ENCODE peak calls at places on chromosomes 4 and X, in eight cellular contexts. K, Z, C, S, U, P, L and B are unnamed samples.

GRCh38 chrX:154098551-154098950 is 1.0 kb upstream of the MECP2 start:
- DNase-seq in L (no peak), Z (no peak), U (no peak), P (no peak), K (no peak), C (no peak), S (no peak), B (no peak)

GRCh38 chr4:61373901-61374611 is 173.9 kb downstream of the ADGRL3 start:
- DNase-seq in U (no peak), Z (no peak), L (no peak), S (no peak), C (no peak), P (no peak), K (no peak), B (no peak)

GRCh38 chr4:151147000-151147399 is 47.6 kb downstream of the RPS3A start:
- DNase-seq in K (no peak), U (no peak), L (no peak), S (no peak), Z (no peak), P (no peak), C (no peak), B (peak)

GRCh38 chr4:6724461-6725111 is 8.6 kb downstream of the BLOC1S4 start:
- DNase-seq in C (no peak), U (no peak), K (no peak), L (no peak), Z (no peak), P (no peak), S (no peak), B (no peak)

GRCh38 chr4:25144870-25145481 is 15.3 kb downstream of the SEPSECS start:
- DNase-seq in S (no peak), P (no peak), L (peak), K (no peak), U (no peak), C (no peak), Z (no peak), B (peak)

GRCh38 chr4:25800253-25800652 is 62.5 kb downstream of the SEL1L3 start:
- DNase-seq in L (no peak), Z (no peak), K (no peak), P (no peak), U (no peak), S (no peak), C (no peak), B (no peak)

GRCh38 chrX:115525486-115525885 is 35.5 kb upstream of the PLS3 start:
- DNase-seq in C (no peak), P (no peak), K (no peak), Z (peak), S (no peak), U (no peak), L (no peak), B (no peak)

GRCh38 chr4:11149612-11150259 is 279.0 kb downstream of the HS3ST1 start:
- DNase-seq in K (no peak), C (no peak), Z (no peak), S (no peak), L (no peak), P (peak), U (no peak), B (no peak)

GRCh38 chr4:8202108-8202507 is 3.0 kb downstream of the SH3TC1 start:
- DNase-seq in Z (no peak), C (no peak), U (no peak), K (no peak), P (no peak), L (no peak), S (no peak), B (no peak)

GRCh38 chr4:121669163-121669550 is 27.6 kb downstream of the ANXA5 start:
- DNase-seq in U (no peak), P (no peak), K (no peak), C (no peak), L (no peak), Z (no peak), S (no peak), B (no peak)

GRCh38 chr4:143300860-143301259 is 35.8 kb upstream of the GAB1 start:
- DNase-seq in Z (no peak), L (no peak), P (no peak), S (no peak), C (no peak), K (no peak), U (no peak), B (no peak)

GRCh38 chr4:156825074-156825473 is 146.5 kb downstream of the PDGFC start:
- DNase-seq in C (no peak), K (no peak), L (no peak), Z (no peak), P (no peak), S (no peak), U (no peak), B (no peak)

GRCh38 chrX:34778961-34779360 is 121.9 kb upstream of the TMEM47 start:
- DNase-seq in P (no peak), U (no peak), K (no peak), Z (no peak), C (no peak), S (no peak), L (no peak), B (no peak)

GRCh38 chrX:56728752-56729151 is 291 bp upstream of the NBDY start:
- DNase-seq in K (peak), L (no peak), U (no peak), C (peak), Z (no peak), P (no peak), S (no peak), B (peak)

GRCh38 chr4:169975837-169976796 is 50.1 kb downstream of the MFAP3L start:
- DNase-seq in K (no peak), P (no peak), U (peak), Z (no peak), C (peak), S (no peak), L (no peak), B (no peak)

GRCh38 chr4:141636771-141637460 is 533 bp downstream of the IL15 start:
- DNase-seq in P (peak), Z (peak), S (peak), C (peak), L (peak), K (no peak), U (peak), B (no peak)

GRCh38 chr4:56055027-56055976 is 106.6 kb downstream of the CEP135 start:
- DNase-seq in C (peak), Z (no peak), S (no peak), L (no peak), K (no peak), U (no peak), P (peak), B (no peak)

GRCh38 chrX:16828126-16828908 is 41.8 kb downstream of the RBBP7 start:
- DNase-seq in C (peak), L (no peak), P (no peak), S (peak), K (no peak), Z (no peak), U (no peak), B (no peak)

GRCh38 chr4:44447563-44448504 is 775 bp downstream of the KCTD8 start:
- DNase-seq in P (peak), K (no peak), Z (peak), L (peak), C (no peak), S (peak), U (peak), B (no peak)

GRCh38 chr4:168647976-168648375 is 151.1 kb downstream of the PALLD start:
- DNase-seq in L (no peak), C (no peak), S (no peak), K (no peak), U (no peak), Z (no peak), P (no peak), B (peak)

GRCh38 chr4:13371050-13371449 is 113.1 kb downstream of the RAB28 start:
- DNase-seq in U (no peak), Z (no peak), L (no peak), C (no peak), P (no peak), K (no peak), S (no peak), B (no peak)

GRCh38 chr4:139607302-139608060 is 51.5 kb upstream of the SETD7 start:
- DNase-seq in S (no peak), P (no peak), K (no peak), L (no peak), U (no peak), C (no peak), Z (no peak), B (no peak)

GRCh38 chrX:37955273-37955672 is 51.1 kb upstream of the SYTL5 start:
- DNase-seq in U (no peak), C (no peak), P (no peak), Z (no peak), S (no peak), K (no peak), L (no peak), B (no peak)

GRCh38 chrX:150934453-150934852 is 36.0 kb upstream of the CD99L2 start:
- DNase-seq in C (peak), S (no peak), Z (no peak), K (no peak), L (no peak), U (no peak), P (peak), B (no peak)

GRCh38 chr4:110271986-110272385 is 73.6 kb upstream of the ELOVL6 start:
- DNase-seq in L (no peak), K (no peak), Z (no peak), S (no peak), U (no peak), C (no peak), P (no peak), B (no peak)

GRCh38 chr4:7761720-7762119 is 177.9 kb downstream of the AFAP1 start:
- DNase-seq in S (peak), Z (peak), U (peak), P (peak), L (peak), K (peak), C (peak), B (peak)

GRCh38 chr4:10454726-10455125 is 2.5 kb downstream of the ZNF518B start:
- DNase-seq in U (no peak), K (no peak), S (no peak), P (no peak), C (no peak), L (no peak), Z (no peak), B (no peak)

GRCh38 chr4:76977731-76978350 is 28.3 kb downstream of the SEPTIN11 start:
- DNase-seq in P (no peak), K (no peak), U (no peak), Z (no peak), C (no peak), L (no peak), S (no peak), B (no peak)

GRCh38 chrX:41128955-41129354 is 43.7 kb downstream of the USP9X start:
- DNase-seq in U (no peak), S (no peak), C (no peak), L (no peak), P (no peak), K (no peak), Z (no peak), B (no peak)

GRCh38 chr4:121541696-121542095 is 155.1 kb downstream of the ANXA5 start:
- DNase-seq in Z (no peak), C (no peak), P (no peak), U (no peak), S (no peak), K (no peak), L (no peak), B (no peak)

GRCh38 chr4:170047774-170048354 is 21.7 kb upstream of the MFAP3L start:
- DNase-seq in L (peak), S (peak), Z (peak), U (no peak), P (peak), K (peak), C (peak), B (peak)

GRCh38 chr4:35925806-35926205 is 318.5 kb downstream of the ARAP2 start:
- DNase-seq in S (no peak), C (no peak), Z (no peak), U (no peak), K (no peak), L (no peak), P (no peak), B (no peak)

GRCh38 chr4:167779864-167780263 is 312.5 kb upstream of the ANXA10 start:
- DNase-seq in S (no peak), Z (no peak), C (no peak), U (no peak), K (no peak), P (no peak), L (no peak), B (no peak)

GRCh38 chr4:55765070-55765469 is 54.5 kb upstream of the EXOC1L start:
- DNase-seq in C (no peak), K (no peak), P (no peak), S (no peak), U (no peak), L (no peak), Z (no peak), B (no peak)

GRCh38 chr4:167903291-167903721 is 189.0 kb upstream of the ANXA10 start:
- DNase-seq in U (no peak), Z (no peak), L (no peak), C (no peak), S (no peak), P (no peak), K (no peak), B (no peak)

GRCh38 chr4:19947349-19947748 is 304.4 kb upstream of the SLIT2 start:
- DNase-seq in K (no peak), S (no peak), Z (no peak), P (no peak), U (no peak), C (no peak), L (no peak), B (no peak)

GRCh38 chr4:89493367-89493766 is 185.8 kb upstream of the GPRIN3 start:
- DNase-seq in C (no peak), Z (no peak), P (no peak), L (no peak), U (no peak), K (no peak), S (no peak), B (no peak)

DNA sequence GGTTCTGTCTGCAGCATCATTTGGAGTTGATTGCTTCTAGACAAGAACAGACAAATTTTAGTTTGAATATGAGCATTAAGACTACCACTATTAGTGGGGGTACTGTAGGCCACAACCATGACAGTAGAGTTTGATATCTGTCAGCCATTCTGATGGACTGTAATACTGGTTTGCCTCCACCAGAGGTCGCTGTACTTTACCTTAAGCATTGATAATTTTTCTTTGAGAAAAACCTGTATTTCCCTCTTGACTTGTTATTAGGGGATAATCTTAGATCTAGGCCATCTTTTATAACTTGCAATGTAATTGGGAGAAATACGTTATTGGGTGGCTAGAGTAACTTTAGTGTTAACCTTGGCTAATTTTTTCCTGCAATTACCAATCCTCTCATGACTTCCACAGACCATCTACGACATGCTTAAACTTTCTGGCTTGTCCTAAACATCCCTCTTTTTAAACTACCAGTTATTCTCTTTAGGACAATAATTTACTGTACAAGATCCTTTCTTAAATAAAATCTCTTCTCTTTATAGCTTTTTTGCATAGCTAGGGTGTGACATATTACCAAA is 562.4 kb downstream of the MAGEB5 start:
- DNase-seq in Z (no peak), U (no peak), K (no peak), P (no peak), C (no peak), S (no peak), L (no peak), B (peak)
- TF ChIP-seq CTCF in Z (no peak), U (no peak), K (no peak), P (peak), C (no peak), S (no peak), L (peak), B (peak)

GRCh38 chr4:178215754-178216153 is 773.5 kb upstream of the AGA start:
- DNase-seq in U (no peak), K (no peak), L (no peak), Z (no peak), S (no peak), C (no peak), P (no peak), B (no peak)

DNA sequence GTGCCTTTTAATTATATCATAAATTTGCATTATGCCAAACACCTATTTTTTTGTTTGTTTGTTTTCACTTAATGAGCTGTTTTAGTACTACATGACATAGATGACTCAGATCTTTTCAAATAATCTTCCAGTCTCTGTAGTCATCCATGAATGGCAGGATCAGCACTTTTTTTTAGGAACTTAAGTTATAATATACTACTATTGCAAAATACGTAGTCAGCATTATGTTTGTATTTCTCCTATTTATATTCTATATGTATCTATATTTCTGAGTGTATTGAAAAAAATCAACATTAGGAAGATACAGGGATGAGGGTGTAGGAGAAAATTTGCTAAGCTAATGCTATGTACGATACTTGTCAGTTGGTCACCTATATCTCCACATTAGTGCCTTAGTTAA is 773.1 kb upstream of the AGA start:
- DNase-seq in U (no peak), K (no peak), Z (no peak), S (no peak), L (no peak), P (no peak), C (no peak), B (no peak)
- TF ChIP-seq CTCF in U (no peak), K (no peak), Z (no peak), S (no peak), L (no peak), P (no peak), C (no peak), B (no peak)

GRCh38 chrX:152600853-152601635 is 36.7 kb upstream of the GABRQ start:
- DNase-seq in P (peak), S (no peak), U (no peak), K (no peak), L (peak), C (no peak), Z (no peak), B (no peak)

DNA sequence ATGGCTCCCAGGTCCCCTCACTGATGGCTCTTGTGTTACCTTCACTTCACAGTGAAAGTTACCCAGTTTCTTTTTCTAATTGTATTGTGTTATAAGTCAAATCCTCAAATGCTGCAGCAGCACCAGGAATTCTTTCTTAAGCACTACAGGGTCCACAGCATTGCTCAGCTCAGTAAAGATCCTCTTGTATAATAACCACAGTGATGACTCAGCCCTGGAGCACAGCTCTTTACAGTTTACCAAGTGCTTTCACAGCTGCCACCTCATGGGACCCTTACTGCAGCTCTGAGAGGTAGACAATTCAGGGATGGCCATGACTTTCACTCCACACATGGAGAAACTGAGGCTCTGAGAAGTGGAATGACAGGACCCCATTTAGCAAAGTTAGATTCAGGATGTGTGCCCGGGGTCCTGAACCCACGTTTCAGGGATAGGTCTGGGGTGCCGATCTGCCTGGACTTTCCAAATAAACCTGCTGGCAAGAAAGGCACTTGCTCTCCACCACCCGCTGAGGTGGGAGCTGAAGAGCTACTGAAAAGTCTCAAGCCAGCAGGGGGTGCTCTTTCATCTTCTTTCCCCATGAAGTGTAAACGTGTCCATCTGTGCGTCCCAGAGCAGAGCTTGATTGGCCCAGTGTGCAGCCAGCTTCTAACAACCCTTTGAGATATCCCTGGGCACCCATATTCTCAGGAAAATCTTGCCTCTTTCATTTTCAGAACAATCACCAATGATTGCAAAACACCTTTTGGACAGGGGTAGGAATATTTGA is 35.7 kb upstream of the GABRQ start:
- DNase-seq in Z (no peak), C (no peak), L (peak), K (no peak), P (peak), S (no peak), U (no peak), B (peak)
- TF ChIP-seq CTCF in Z (no peak), C (no peak), L (peak), K (no peak), P (peak), S (no peak), U (no peak), B (peak)

DNA sequence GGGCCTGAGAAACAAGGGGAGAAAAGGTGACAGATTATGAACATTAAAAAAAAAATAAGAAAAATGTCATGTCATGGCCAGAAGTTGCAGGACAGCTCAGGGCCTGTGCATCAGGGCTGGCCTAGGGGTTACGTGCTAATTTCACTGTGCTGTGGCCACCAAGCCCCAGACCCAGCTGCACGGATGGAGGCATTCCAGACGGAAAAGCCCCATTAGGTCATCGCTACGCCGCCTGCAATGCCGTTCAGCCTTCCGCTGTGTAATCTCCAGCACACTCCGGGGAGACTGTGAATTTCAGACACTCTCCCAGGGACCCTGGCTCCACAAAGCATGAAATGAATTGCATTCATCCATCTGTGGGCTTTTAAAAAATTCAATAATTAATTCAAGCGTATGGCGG is 9.2 kb upstream of the NSG1 start:
- DNase-seq in P (no peak), K (no peak), C (no peak), Z (no peak), L (no peak), S (no peak), U (no peak), B (no peak)
- TF ChIP-seq CTCF in P (no peak), K (no peak), C (no peak), Z (no peak), L (no peak), S (no peak), U (no peak), B (no peak)

DNA sequence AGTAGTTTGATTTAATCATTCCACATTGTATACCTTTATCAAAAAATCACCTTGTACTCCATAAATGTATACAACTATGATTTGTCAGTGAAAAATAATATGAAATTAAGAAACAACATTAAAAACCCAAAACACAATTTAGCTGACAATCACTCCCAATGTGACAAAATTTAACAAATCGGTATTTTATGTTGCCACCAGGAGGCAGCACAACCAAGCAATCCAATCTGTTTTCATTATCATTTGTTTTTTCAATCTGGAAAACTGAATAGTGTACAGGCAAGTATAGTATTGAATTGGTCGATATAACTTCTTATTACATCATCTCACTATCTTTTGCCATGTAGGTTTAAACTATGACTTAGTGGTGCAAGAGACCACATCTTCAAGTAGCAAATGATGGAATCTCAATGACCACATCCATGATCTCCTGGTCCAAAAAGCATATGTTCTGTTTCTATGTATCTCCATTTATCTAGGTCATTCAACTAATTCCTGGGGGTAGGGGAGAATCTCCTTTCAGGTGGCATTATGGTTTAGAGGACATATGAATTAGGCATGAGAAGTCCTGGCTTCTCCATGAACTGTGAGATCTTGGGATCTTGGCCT is 112.8 kb upstream of the AGA start:
- DNase-seq in P (peak), L (peak), Z (no peak), U (no peak), C (peak), S (no peak), K (no peak), B (peak)
- TF ChIP-seq CTCF in P (peak), L (peak), Z (peak), U (peak), C (peak), S (no peak), K (peak), B (peak)

GRCh38 chrX:53190363-53190960 is 34.5 kb downstream of the KDM5C start:
- DNase-seq in K (no peak), L (no peak), S (no peak), U (no peak), Z (no peak), P (peak), C (no peak), B (peak)
- TF ChIP-seq CTCF in K (no peak), L (peak), S (no peak), U (no peak), Z (no peak), P (peak), C (no peak), B (peak)